ENCODE peak calls at places on chromosomes 16 and 17, in eight cellular contexts. One of them, this sample, is unnamed.
A peak's percentile ranks its signal among the peaks of the same experiment; 100 is the strongest.

GRCh38 chr17:61511480-61512182 is 59.4 kb downstream of the TBX4 start:
- DNase-seq in uterus: no peak
- DNase-seq in tibial nerve: no peak
- DNase-seq in IMR-90: no peak
- DNase-seq in GM12892: no peak
- DNase-seq in H54: no peak
- DNase-seq in stomach: no peak
- DNase-seq in NB4: no peak
- DNase-seq in this sample: no peak

GRCh38 chr16:28149016-28149888 is 62.5 kb downstream of the XPO6 start:
- DNase-seq in uterus: no peak
- DNase-seq in tibial nerve: no peak
- DNase-seq in IMR-90: peak; percentile 22
- DNase-seq in GM12892: no peak
- DNase-seq in H54: no peak
- DNase-seq in stomach: no peak
- DNase-seq in NB4: peak; percentile 38
- DNase-seq in this sample: no peak

GRCh38 chr17:48631693-48632578 is 5.8 kb upstream of the HOXB9 start:
- DNase-seq in uterus: no peak
- DNase-seq in tibial nerve: no peak
- DNase-seq in IMR-90: no peak
- DNase-seq in GM12892: no peak
- DNase-seq in H54: no peak
- DNase-seq in stomach: no peak
- DNase-seq in NB4: no peak
- DNase-seq in this sample: no peak

GRCh38 chr16:78783570-78784079 is 684.2 kb downstream of the WWOX start:
- DNase-seq in uterus: no peak
- DNase-seq in tibial nerve: no peak
- DNase-seq in IMR-90: no peak
- DNase-seq in GM12892: no peak
- DNase-seq in H54: no peak
- DNase-seq in stomach: no peak
- DNase-seq in NB4: no peak
- DNase-seq in this sample: no peak

GRCh38 chr16:76309639-76310335 is 32.6 kb downstream of the CNTNAP4 start:
- DNase-seq in uterus: no peak
- DNase-seq in tibial nerve: no peak
- DNase-seq in IMR-90: no peak
- DNase-seq in GM12892: no peak
- DNase-seq in H54: no peak
- DNase-seq in stomach: no peak
- DNase-seq in NB4: no peak
- DNase-seq in this sample: no peak

GRCh38 chr16:85824161-85825135 is 25.0 kb downstream of the COX4I1 start:
- DNase-seq in uterus: no peak
- DNase-seq in tibial nerve: no peak
- DNase-seq in IMR-90: no peak
- DNase-seq in GM12892: no peak
- DNase-seq in H54: no peak
- DNase-seq in stomach: no peak
- DNase-seq in NB4: peak; percentile 21
- DNase-seq in this sample: no peak

GRCh38 chr17:55430531-55431228 is 9.0 kb upstream of the MMD start:
- DNase-seq in uterus: no peak
- DNase-seq in tibial nerve: no peak
- DNase-seq in IMR-90: no peak
- DNase-seq in GM12892: no peak
- DNase-seq in H54: no peak
- DNase-seq in stomach: no peak
- DNase-seq in NB4: no peak
- DNase-seq in this sample: no peak

GRCh38 chr16:81279375-81279774 is 35.4 kb upstream of the GAN start:
- DNase-seq in uterus: no peak
- DNase-seq in tibial nerve: no peak
- DNase-seq in IMR-90: peak; percentile 68
- DNase-seq in GM12892: no peak
- DNase-seq in H54: peak; percentile 17
- DNase-seq in stomach: no peak
- DNase-seq in NB4: peak; percentile 14
- DNase-seq in this sample: no peak

GRCh38 chr17:4215882-4216411 is 47.8 kb downstream of the ANKFY1 start:
- DNase-seq in uterus: no peak
- DNase-seq in tibial nerve: no peak
- DNase-seq in IMR-90: no peak
- DNase-seq in GM12892: no peak
- DNase-seq in H54: no peak
- DNase-seq in stomach: no peak
- DNase-seq in NB4: peak; percentile 11
- DNase-seq in this sample: no peak

GRCh38 chr16:25625620-25626019 is 66.1 kb upstream of the HS3ST4 start:
- DNase-seq in uterus: no peak
- DNase-seq in tibial nerve: no peak
- DNase-seq in IMR-90: no peak
- DNase-seq in GM12892: no peak
- DNase-seq in H54: no peak
- DNase-seq in stomach: no peak
- DNase-seq in NB4: no peak
- DNase-seq in this sample: no peak

GRCh38 chr17:37802712-37803416 is 58.0 kb upstream of the HNF1B start:
- DNase-seq in uterus: no peak
- DNase-seq in tibial nerve: no peak
- DNase-seq in IMR-90: peak; percentile 80
- DNase-seq in GM12892: no peak
- DNase-seq in H54: no peak
- DNase-seq in stomach: peak; percentile 38
- DNase-seq in NB4: peak; percentile 37
- DNase-seq in this sample: no peak

GRCh38 chr17:17886747-17887146 is 50.0 kb upstream of the SREBF1 start:
- DNase-seq in uterus: peak; percentile 41
- DNase-seq in tibial nerve: no peak
- DNase-seq in IMR-90: no peak
- DNase-seq in GM12892: no peak
- DNase-seq in H54: no peak
- DNase-seq in stomach: no peak
- DNase-seq in NB4: no peak
- DNase-seq in this sample: no peak

GRCh38 chr16:26532456-26532855 is 534.3 kb upstream of the C16orf82 start:
- DNase-seq in uterus: no peak
- DNase-seq in tibial nerve: no peak
- DNase-seq in IMR-90: no peak
- DNase-seq in GM12892: no peak
- DNase-seq in H54: no peak
- DNase-seq in stomach: no peak
- DNase-seq in NB4: no peak
- DNase-seq in this sample: no peak

GRCh38 chr17:7405882-7406825 is 1.5 kb upstream of the NLGN2 start:
- DNase-seq in uterus: no peak
- DNase-seq in tibial nerve: no peak
- DNase-seq in IMR-90: no peak
- DNase-seq in GM12892: no peak
- DNase-seq in H54: no peak
- DNase-seq in stomach: no peak
- DNase-seq in NB4: no peak
- DNase-seq in this sample: no peak

GRCh38 chr17:12974319-12974661 is 43.5 kb downstream of the ELAC2 start:
- DNase-seq in uterus: no peak
- DNase-seq in tibial nerve: no peak
- DNase-seq in IMR-90: no peak
- DNase-seq in GM12892: no peak
- DNase-seq in H54: no peak
- DNase-seq in stomach: no peak
- DNase-seq in NB4: no peak
- DNase-seq in this sample: no peak

GRCh38 chr17:22409160-22409751 is 716.9 kb downstream of the KCNJ18 start:
- DNase-seq in uterus: no peak
- DNase-seq in tibial nerve: no peak
- DNase-seq in IMR-90: no peak
- DNase-seq in GM12892: no peak
- DNase-seq in H54: no peak
- DNase-seq in stomach: no peak
- DNase-seq in NB4: no peak
- DNase-seq in this sample: no peak

GRCh38 chr17:14211778-14212177 is 24.9 kb downstream of the CDRT15 start:
- DNase-seq in uterus: no peak
- DNase-seq in tibial nerve: no peak
- DNase-seq in IMR-90: no peak
- DNase-seq in GM12892: peak; percentile 42
- DNase-seq in H54: no peak
- DNase-seq in stomach: peak; percentile 57
- DNase-seq in NB4: peak; percentile 16
- DNase-seq in this sample: no peak

GRCh38 chr16:14186007-14186953 is 115.2 kb downstream of the MRTFB start:
- DNase-seq in uterus: peak; percentile 51
- DNase-seq in tibial nerve: no peak
- DNase-seq in IMR-90: peak; percentile 79
- DNase-seq in GM12892: no peak
- DNase-seq in H54: no peak
- DNase-seq in stomach: no peak
- DNase-seq in NB4: no peak
- DNase-seq in this sample: peak; percentile 7
- TF ChIP-seq POLR2A in uterus: no peak
- TF ChIP-seq POLR2A in tibial nerve: no peak
- TF ChIP-seq POLR2A in IMR-90: no peak
- TF ChIP-seq POLR2A in GM12892: no peak
- TF ChIP-seq POLR2A in H54: no peak
- TF ChIP-seq POLR2A in stomach: no peak
- TF ChIP-seq POLR2A in NB4: no peak
- TF ChIP-seq POLR2A in this sample: peak; percentile 72

DNA sequence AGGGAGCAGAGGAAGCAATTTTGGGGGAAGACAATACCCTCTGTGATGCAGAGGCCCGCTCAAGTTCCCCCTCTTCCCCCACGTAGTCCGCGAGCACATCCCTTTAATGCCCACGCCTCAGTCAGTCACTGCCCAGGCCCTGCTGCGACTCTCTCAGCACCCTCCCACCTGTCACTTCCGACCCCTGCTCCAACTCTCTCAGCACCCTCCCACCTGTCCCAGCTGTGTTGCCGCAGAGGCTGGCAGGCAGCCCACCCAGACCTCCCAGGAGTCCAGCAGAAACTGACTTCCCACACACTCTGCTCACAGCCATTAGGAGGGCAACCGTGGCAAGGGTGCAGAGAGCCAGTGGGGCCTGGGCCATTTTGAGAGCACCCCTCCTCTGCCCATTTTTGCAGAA is 92.7 kb downstream of the WSCD1 start:
- DNase-seq in uterus: no peak
- DNase-seq in tibial nerve: no peak
- DNase-seq in IMR-90: no peak
- DNase-seq in GM12892: no peak
- DNase-seq in H54: no peak
- DNase-seq in stomach: no peak
- DNase-seq in NB4: no peak
- DNase-seq in this sample: no peak
- TF ChIP-seq POLR2A in uterus: no peak
- TF ChIP-seq POLR2A in tibial nerve: no peak
- TF ChIP-seq POLR2A in IMR-90: no peak
- TF ChIP-seq POLR2A in GM12892: no peak
- TF ChIP-seq POLR2A in H54: no peak
- TF ChIP-seq POLR2A in stomach: no peak
- TF ChIP-seq POLR2A in NB4: no peak
- TF ChIP-seq POLR2A in this sample: no peak

GRCh38 chr17:1627987-1628855 is at the start of gene SLC43A2:
- DNase-seq in uterus: peak; percentile 61
- DNase-seq in tibial nerve: peak; percentile 69
- DNase-seq in IMR-90: peak; percentile 70
- DNase-seq in GM12892: peak; percentile 96
- DNase-seq in H54: peak; percentile 95
- DNase-seq in stomach: peak; percentile 84
- DNase-seq in NB4: peak; percentile 91
- DNase-seq in this sample: peak; percentile 75

GRCh38 chr17:1626333-1626732 is 2.3 kb downstream of the SLC43A2 start:
- DNase-seq in uterus: no peak
- DNase-seq in tibial nerve: no peak
- DNase-seq in IMR-90: no peak
- DNase-seq in GM12892: no peak
- DNase-seq in H54: no peak
- DNase-seq in stomach: no peak
- DNase-seq in NB4: no peak
- DNase-seq in this sample: no peak

GRCh38 chr17:1628856-1629646 is 417 bp upstream of the SLC43A2 start:
- DNase-seq in uterus: peak; percentile 93
- DNase-seq in tibial nerve: peak; percentile 96
- DNase-seq in IMR-90: peak; percentile 87
- DNase-seq in GM12892: peak; percentile 98
- DNase-seq in H54: peak; percentile 98
- DNase-seq in stomach: peak; percentile 95
- DNase-seq in NB4: no peak
- DNase-seq in this sample: peak; percentile 92

GRCh38 chr17:1625507-1626080 is 3.0 kb downstream of the SLC43A2 start:
- DNase-seq in uterus: no peak
- DNase-seq in tibial nerve: no peak
- DNase-seq in IMR-90: no peak
- DNase-seq in GM12892: no peak
- DNase-seq in H54: no peak
- DNase-seq in stomach: peak; percentile 54
- DNase-seq in NB4: no peak
- DNase-seq in this sample: no peak

DNA sequence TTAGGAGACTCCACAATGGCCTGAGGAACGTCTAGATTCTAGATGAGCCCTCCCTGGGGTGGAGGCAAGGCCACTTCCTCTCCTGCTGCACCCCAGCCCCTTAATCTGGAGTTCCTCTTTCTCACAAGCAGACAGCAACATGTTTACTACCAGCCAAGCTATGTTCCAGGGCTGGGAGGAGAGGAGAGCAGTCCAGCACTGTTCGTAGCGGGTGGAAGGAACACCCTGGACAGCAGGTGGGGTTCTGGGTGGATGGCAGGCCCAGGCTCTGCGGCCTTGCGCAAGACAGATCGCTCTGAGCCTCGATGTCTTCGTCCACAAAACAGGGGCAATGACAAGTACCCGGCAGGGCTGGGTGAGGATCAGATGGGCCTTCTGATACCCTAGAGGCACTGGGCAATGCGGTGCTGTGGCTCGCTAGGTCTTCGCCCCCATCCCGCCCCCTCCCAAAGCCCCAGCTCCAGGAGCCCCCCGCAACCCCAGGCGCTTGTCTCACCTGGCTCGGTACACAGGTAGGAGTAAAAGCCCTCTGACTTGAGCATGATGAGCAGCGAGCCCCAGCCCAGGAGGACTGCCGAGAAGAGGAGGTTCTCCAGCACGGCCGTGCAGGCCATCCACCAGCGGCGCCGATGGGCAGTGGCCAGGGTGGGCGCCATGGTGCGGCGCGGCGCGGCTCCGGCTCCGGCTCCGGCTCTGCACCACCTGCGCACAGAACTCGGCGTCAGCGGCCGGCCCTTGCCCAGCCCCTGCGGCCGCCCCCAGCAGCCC is 1.2 kb downstream of the SLC43A2 start:
- DNase-seq in uterus: no peak
- DNase-seq in tibial nerve: no peak
- DNase-seq in IMR-90: no peak
- DNase-seq in GM12892: peak; percentile 48
- DNase-seq in H54: no peak
- DNase-seq in stomach: no peak
- DNase-seq in NB4: peak; percentile 92
- DNase-seq in this sample: peak; percentile 73
- TF ChIP-seq POLR2A in uterus: no peak
- TF ChIP-seq POLR2A in tibial nerve: no peak
- TF ChIP-seq POLR2A in IMR-90: no peak
- TF ChIP-seq POLR2A in GM12892: peak; percentile 32
- TF ChIP-seq POLR2A in H54: no peak
- TF ChIP-seq POLR2A in stomach: no peak
- TF ChIP-seq POLR2A in NB4: no peak
- TF ChIP-seq POLR2A in this sample: peak; percentile 36

GRCh38 chr17:81575836-81576235 is 23.7 kb upstream of the FAAP100 start:
- DNase-seq in uterus: no peak
- DNase-seq in tibial nerve: no peak
- DNase-seq in IMR-90: no peak
- DNase-seq in GM12892: no peak
- DNase-seq in H54: no peak
- DNase-seq in stomach: no peak
- DNase-seq in NB4: no peak
- DNase-seq in this sample: no peak
- TF ChIP-seq POLR2A in uterus: no peak
- TF ChIP-seq POLR2A in tibial nerve: no peak
- TF ChIP-seq POLR2A in IMR-90: no peak
- TF ChIP-seq POLR2A in GM12892: no peak
- TF ChIP-seq POLR2A in H54: no peak
- TF ChIP-seq POLR2A in stomach: no peak
- TF ChIP-seq POLR2A in NB4: no peak
- TF ChIP-seq POLR2A in this sample: no peak